ENCODE peak calls at places on chromosomes 11 and 22, in four cellular contexts. B is K562, U is IMR-90, F is GM12878. L is an unnamed sample.

GRCh38 chr11:34481307-34481706 is 32.3 kb downstream of the ELF5 start:
- DNase-seq in B (no peak), U (no peak), F (no peak), L (no peak)

GRCh38 chr11:12185106-12185690 is 74.8 kb downstream of the MICAL2 start:
- DNase-seq in B (no peak), U (no peak), F (no peak), L (no peak)

GRCh38 chr11:30392221-30392784 is 69.4 kb downstream of the ARL14EP start:
- DNase-seq in B (no peak), U (no peak), F (no peak), L (no peak)

GRCh38 chr11:39365809-39366436 is 2093.5 kb downstream of the LRRC4C start:
- DNase-seq in B (no peak), U (no peak), F (no peak), L (no peak)

GRCh38 chr11:92893276-92893675 is 76.2 kb upstream of the MTNR1B start:
- DNase-seq in B (no peak), U (no peak), F (no peak), L (no peak)

GRCh38 chr11:1745701-1746320 is 4.6 kb downstream of the IFITM10 start:
- DNase-seq in B (no peak), U (no peak), F (no peak), L (no peak)

GRCh38 chr11:70358797-70359196 is 39.5 kb upstream of the CTTN start:
- DNase-seq in B (no peak), U (no peak), F (no peak), L (no peak)

GRCh38 chr11:34192481-34193401 is 87.3 kb downstream of the NAT10 start:
- DNase-seq in B (no peak), U (peak), F (no peak), L (peak)

GRCh38 chr11:20025331-20025840 is 134.9 kb downstream of the DBX1 start:
- DNase-seq in B (no peak), U (no peak), F (no peak), L (no peak)

GRCh38 chr11:76391811-76392475 is 10.8 kb downstream of the GVQW3 start:
- DNase-seq in B (no peak), U (no peak), F (no peak), L (no peak)

DNA sequence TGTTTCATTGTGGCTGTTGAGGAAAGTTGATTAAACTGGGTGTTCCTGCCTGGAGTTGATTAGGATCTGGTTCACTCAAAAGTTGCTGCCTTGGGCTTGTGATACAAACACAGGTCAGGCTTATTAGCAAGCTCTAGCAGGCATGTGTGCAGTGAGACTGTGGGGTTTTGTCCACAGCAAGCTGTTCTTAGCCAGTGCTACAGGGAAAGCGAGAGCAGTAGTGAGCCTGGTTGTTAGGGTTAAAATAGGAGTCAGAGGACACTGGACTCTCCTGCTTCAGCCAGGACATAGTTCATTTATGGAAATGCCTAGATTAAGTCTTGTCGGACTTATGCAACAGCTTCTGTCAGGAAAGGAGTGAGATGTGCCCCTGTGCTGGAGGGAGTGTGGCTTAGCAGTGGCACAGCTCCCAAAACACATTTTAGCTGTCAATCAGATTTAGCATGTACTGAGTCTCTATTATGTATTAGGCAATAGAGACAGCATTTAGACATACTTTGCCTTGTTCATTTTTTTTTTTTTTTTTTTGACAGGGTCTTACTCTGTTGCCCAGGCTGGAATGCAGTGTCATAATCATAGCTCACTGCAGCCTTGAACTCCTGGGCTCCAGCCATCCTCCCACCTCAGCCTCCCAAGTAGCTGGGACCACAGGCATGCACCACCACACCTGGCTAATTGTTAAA is 8.7 kb downstream of the SNRPD3 start:
- DNase-seq in B (no peak), U (no peak), F (no peak), L (no peak)
- TF ChIP-seq RCOR1 in B (no peak), U (no peak), F (no peak), L (peak)

GRCh38 chr11:134071306-134071705 is 2.4 kb downstream of the JAM3 start:
- DNase-seq in B (no peak), U (no peak), F (no peak), L (no peak)

GRCh38 chr11:134069426-134069921 is 602 bp downstream of the JAM3 start:
- DNase-seq in B (no peak), U (peak), F (no peak), L (peak)

GRCh38 chr11:134067486-134067885 is 1.4 kb upstream of the JAM3 start:
- DNase-seq in B (no peak), U (no peak), F (no peak), L (no peak)

GRCh38 chr11:134069996-134070845 is 1.3 kb downstream of the JAM3 start:
- DNase-seq in B (no peak), U (no peak), F (no peak), L (no peak)

DNA sequence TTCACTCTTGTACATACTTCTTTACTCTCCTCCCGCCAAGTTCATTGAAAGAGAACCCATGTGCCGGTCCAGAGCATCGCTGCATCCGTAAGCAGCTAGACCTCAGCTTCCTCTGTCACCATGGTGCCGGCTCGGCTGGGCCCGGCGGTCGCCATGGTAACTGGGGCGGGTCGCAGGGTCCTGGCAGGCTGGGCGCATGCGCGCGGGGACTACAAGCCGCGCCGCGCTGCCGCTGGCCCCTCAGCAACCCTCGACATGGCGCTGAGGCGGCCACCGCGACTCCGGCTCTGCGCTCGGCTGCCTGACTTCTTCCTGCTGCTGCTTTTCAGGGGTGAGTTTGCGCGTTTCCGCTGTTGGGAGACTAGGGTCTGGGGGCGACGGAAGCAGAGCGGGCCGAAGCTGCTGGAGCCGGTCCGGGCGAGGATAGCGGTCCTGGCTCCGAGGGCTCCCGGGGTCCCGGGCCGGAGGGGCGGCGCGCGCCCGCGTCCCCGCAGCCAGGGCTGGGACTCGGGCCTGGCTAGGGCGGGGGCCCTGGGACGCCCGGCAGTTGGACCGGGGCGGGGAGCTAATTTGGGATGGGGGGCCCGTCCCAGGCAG is at the start of gene JAM3:
- DNase-seq in B (peak), U (peak), F (peak), L (peak)
- H2AFZ ChIP-seq in B (peak), U (peak), F (peak), L (peak)

GRCh38 chr11:111366560-111367410 is 12.3 kb downstream of the POU2AF1 start:
- DNase-seq in B (no peak), U (no peak), F (no peak), L (no peak)
- TF ChIP-seq RCOR1 in B (no peak), U (no peak), F (no peak), L (no peak)

GRCh38 chr11:10476927-10477689 is 22.0 kb downstream of the AMPD3 start:
- DNase-seq in B (no peak), U (no peak), F (no peak), L (no peak)
- H2AFZ ChIP-seq in B (no peak), U (no peak), F (no peak), L (no peak)

DNA sequence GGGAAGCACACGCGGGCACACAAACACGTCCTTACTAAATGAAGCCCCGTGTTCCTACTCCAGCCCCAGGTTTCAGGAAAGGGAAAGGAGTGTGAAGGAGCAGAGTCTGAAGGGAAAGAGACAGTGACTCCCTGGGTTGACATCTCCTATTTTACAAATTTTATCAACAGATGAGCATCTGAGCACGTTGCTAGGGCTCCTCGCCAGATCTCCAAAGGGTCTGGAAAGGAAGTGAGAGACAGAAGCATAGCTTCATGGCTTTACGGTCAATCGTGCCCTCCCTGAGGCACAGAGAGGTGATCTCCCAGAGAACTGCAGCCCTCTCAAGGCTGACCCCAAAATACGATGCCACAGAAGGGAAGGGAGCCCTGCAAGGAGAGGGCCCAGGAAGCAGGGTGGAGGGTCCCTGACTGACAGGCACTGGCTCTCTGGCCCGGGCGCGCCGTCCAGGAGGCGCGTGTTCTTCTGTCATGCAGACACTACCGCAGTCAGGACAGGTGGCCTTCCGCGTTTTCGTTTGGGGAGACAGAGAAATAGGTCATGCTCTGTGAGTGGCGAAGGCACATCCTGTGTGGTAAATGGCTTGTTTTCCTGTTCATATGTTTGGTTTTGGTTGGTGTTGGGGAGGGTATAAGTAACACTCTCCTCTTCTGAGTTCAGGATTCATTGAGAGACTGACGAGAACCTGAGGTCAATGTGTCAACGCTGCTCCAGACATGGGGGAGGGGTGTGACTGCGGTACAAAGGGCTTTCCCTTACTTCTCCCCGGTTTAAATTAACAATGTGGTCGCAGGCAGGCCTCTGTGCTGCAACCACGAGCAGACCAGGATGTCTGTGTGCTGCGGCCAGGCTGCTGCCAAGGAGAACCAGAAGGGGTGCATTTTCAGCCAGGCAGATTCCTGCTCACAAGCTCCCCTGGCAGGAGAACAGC is 813.3 kb downstream of the OPCML start:
- DNase-seq in B (no peak), U (peak), F (no peak), L (no peak)
- TF ChIP-seq RCOR1 in B (no peak), U (no peak), F (no peak), L (no peak)

GRCh38 chr22:48083502-48083901 is 1321.1 kb downstream of the TBC1D22A start:
- DNase-seq in B (no peak), U (no peak), F (no peak), L (no peak)
- H2AFZ ChIP-seq in B (no peak), U (no peak), F (no peak), L (no peak)

GRCh38 chr11:2924381-2924780 is 4.8 kb downstream of the PHLDA2 start:
- DNase-seq in B (no peak), U (no peak), F (no peak), L (peak)

GRCh38 chr11:2921742-2922493 is 7.3 kb downstream of the PHLDA2 start:
- DNase-seq in B (no peak), U (no peak), F (no peak), L (no peak)

GRCh38 chr11:2921261-2921660 is 8.0 kb downstream of the PHLDA2 start:
- DNase-seq in B (no peak), U (no peak), F (no peak), L (no peak)

GRCh38 chr11:2923446-2924375 is 5.5 kb downstream of the PHLDA2 start:
- DNase-seq in B (no peak), U (no peak), F (no peak), L (peak)

GRCh38 chr11:2922635-2923034 is 6.6 kb downstream of the PHLDA2 start:
- DNase-seq in B (no peak), U (no peak), F (no peak), L (no peak)
- TF ChIP-seq RCOR1 in B (no peak), U (no peak), F (no peak), L (no peak)

L was measured in SK-N-SH.